ENCODE peak calls at places on chromosomes 1 and 21, in seven cellular contexts. One of them, this sample, is unnamed.

GRCh38 chr21:42392731-42393442 is 3.0 kb downstream of the TMPRSS3 start:
- DNase-seq in prostate gland: no peak
- DNase-seq in adrenal gland: no peak
- DNase-seq in tibial artery: no peak
- DNase-seq in WERI-Rb-1: no peak
- DNase-seq in stomach: no peak
- DNase-seq in cardiac muscle cell: no peak
- DNase-seq in this sample: peak; percentile 52

GRCh38 chr1:184023133-184023532 is 14.4 kb downstream of the COLGALT2 start:
- DNase-seq in prostate gland: no peak
- DNase-seq in adrenal gland: no peak
- DNase-seq in tibial artery: no peak
- DNase-seq in WERI-Rb-1: no peak
- DNase-seq in stomach: no peak
- DNase-seq in cardiac muscle cell: no peak
- DNase-seq in this sample: no peak

GRCh38 chr1:161013104-161013590 is 7.8 kb downstream of the F11R start:
- DNase-seq in prostate gland: no peak
- DNase-seq in adrenal gland: no peak
- DNase-seq in tibial artery: no peak
- DNase-seq in WERI-Rb-1: no peak
- DNase-seq in stomach: no peak
- DNase-seq in cardiac muscle cell: peak; percentile 62
- DNase-seq in this sample: peak; percentile 56

GRCh38 chr1:52706941-52707926 is 9.1 kb upstream of the COA7 start:
- DNase-seq in prostate gland: no peak
- DNase-seq in adrenal gland: peak; percentile 22
- DNase-seq in tibial artery: no peak
- DNase-seq in WERI-Rb-1: no peak
- DNase-seq in stomach: no peak
- DNase-seq in cardiac muscle cell: no peak
- DNase-seq in this sample: no peak

GRCh38 chr1:111141245-111141644 is 1.2 kb downstream of the CEPT1 start:
- DNase-seq in prostate gland: no peak
- DNase-seq in adrenal gland: no peak
- DNase-seq in tibial artery: no peak
- DNase-seq in WERI-Rb-1: no peak
- DNase-seq in stomach: no peak
- DNase-seq in cardiac muscle cell: no peak
- DNase-seq in this sample: no peak

GRCh38 chr1:242017580-242018233 is 18.8 kb upstream of the MAP1LC3C start:
- DNase-seq in prostate gland: peak; percentile 12
- DNase-seq in adrenal gland: peak; percentile 73
- DNase-seq in tibial artery: peak; percentile 38
- DNase-seq in WERI-Rb-1: peak; percentile 75
- DNase-seq in stomach: peak; percentile 39
- DNase-seq in cardiac muscle cell: peak; percentile 61
- DNase-seq in this sample: no peak

GRCh38 chr21:29343517-29343916 is 44.8 kb downstream of the BACH1 start:
- DNase-seq in prostate gland: no peak
- DNase-seq in adrenal gland: no peak
- DNase-seq in tibial artery: no peak
- DNase-seq in WERI-Rb-1: no peak
- DNase-seq in stomach: no peak
- DNase-seq in cardiac muscle cell: peak; percentile 43
- DNase-seq in this sample: peak; percentile 77

GRCh38 chr1:157781048-157781447 is 4.1 kb upstream of the FCRL2 start:
- DNase-seq in prostate gland: no peak
- DNase-seq in adrenal gland: no peak
- DNase-seq in tibial artery: no peak
- DNase-seq in WERI-Rb-1: no peak
- DNase-seq in stomach: no peak
- DNase-seq in cardiac muscle cell: no peak
- DNase-seq in this sample: no peak

GRCh38 chr21:8989883-8990325 is 1531.5 kb upstream of the TPTE start:
- DNase-seq in prostate gland: no peak
- DNase-seq in adrenal gland: no peak
- DNase-seq in tibial artery: no peak
- DNase-seq in WERI-Rb-1: no peak
- DNase-seq in stomach: no peak
- DNase-seq in cardiac muscle cell: no peak
- DNase-seq in this sample: no peak

GRCh38 chr1:181353526-181353925 is 129.8 kb upstream of the CACNA1E start:
- DNase-seq in prostate gland: no peak
- DNase-seq in adrenal gland: no peak
- DNase-seq in tibial artery: no peak
- DNase-seq in WERI-Rb-1: no peak
- DNase-seq in stomach: no peak
- DNase-seq in cardiac muscle cell: no peak
- DNase-seq in this sample: no peak

GRCh38 chr1:162855461-162856150 is 5.4 kb downstream of the CCDC190 start:
- DNase-seq in prostate gland: no peak
- DNase-seq in adrenal gland: no peak
- DNase-seq in tibial artery: no peak
- DNase-seq in WERI-Rb-1: no peak
- DNase-seq in stomach: no peak
- DNase-seq in cardiac muscle cell: no peak
- DNase-seq in this sample: peak; percentile 67

GRCh38 chr1:99264201-99265021 is at the start of gene PLPPR4:
- DNase-seq in prostate gland: no peak
- DNase-seq in adrenal gland: peak; percentile 38
- DNase-seq in tibial artery: peak; percentile 33
- DNase-seq in WERI-Rb-1: peak; percentile 63
- DNase-seq in stomach: peak; percentile 27
- DNase-seq in cardiac muscle cell: peak; percentile 30
- DNase-seq in this sample: peak; percentile 58

GRCh38 chr1:174713796-174714195 is 266.0 kb downstream of the GPR52 start:
- DNase-seq in prostate gland: no peak
- DNase-seq in adrenal gland: no peak
- DNase-seq in tibial artery: no peak
- DNase-seq in WERI-Rb-1: no peak
- DNase-seq in stomach: no peak
- DNase-seq in cardiac muscle cell: peak; percentile 2
- DNase-seq in this sample: no peak

GRCh38 chr1:32828341-32828740 is 10.9 kb downstream of the S100PBP start:
- DNase-seq in prostate gland: no peak
- DNase-seq in adrenal gland: no peak
- DNase-seq in tibial artery: no peak
- DNase-seq in WERI-Rb-1: no peak
- DNase-seq in stomach: no peak
- DNase-seq in cardiac muscle cell: peak; percentile 30
- DNase-seq in this sample: peak; percentile 11

GRCh38 chr1:235075121-235075954 is 53.3 kb downstream of the TOMM20 start:
- DNase-seq in prostate gland: peak; percentile 42
- DNase-seq in adrenal gland: peak; percentile 57
- DNase-seq in tibial artery: peak; percentile 74
- DNase-seq in WERI-Rb-1: no peak
- DNase-seq in stomach: peak; percentile 78
- DNase-seq in cardiac muscle cell: peak; percentile 85
- DNase-seq in this sample: peak; percentile 91

GRCh38 chr21:35226302-35226701 is 177.2 kb upstream of the RUNX1 start:
- DNase-seq in prostate gland: no peak
- DNase-seq in adrenal gland: no peak
- DNase-seq in tibial artery: no peak
- DNase-seq in WERI-Rb-1: no peak
- DNase-seq in stomach: peak; percentile 45
- DNase-seq in cardiac muscle cell: no peak
- DNase-seq in this sample: no peak

GRCh38 chr1:75539230-75540116 is 71.4 kb downstream of the SLC44A5 start:
- DNase-seq in prostate gland: no peak
- DNase-seq in adrenal gland: peak; percentile 66
- DNase-seq in tibial artery: no peak
- DNase-seq in WERI-Rb-1: no peak
- DNase-seq in stomach: no peak
- DNase-seq in cardiac muscle cell: peak; percentile 63
- DNase-seq in this sample: no peak

GRCh38 chr21:42025392-42026071 is 15.4 kb upstream of the ZBTB21 start:
- DNase-seq in prostate gland: no peak
- DNase-seq in adrenal gland: peak; percentile 90
- DNase-seq in tibial artery: no peak
- DNase-seq in WERI-Rb-1: no peak
- DNase-seq in stomach: no peak
- DNase-seq in cardiac muscle cell: peak; percentile 49
- DNase-seq in this sample: peak; percentile 82

GRCh38 chr1:227869851-227870305 is 54.4 kb downstream of the PRSS38 start:
- DNase-seq in prostate gland: no peak
- DNase-seq in adrenal gland: no peak
- DNase-seq in tibial artery: no peak
- DNase-seq in WERI-Rb-1: no peak
- DNase-seq in stomach: peak; percentile 21
- DNase-seq in cardiac muscle cell: no peak
- DNase-seq in this sample: no peak

GRCh38 chr1:2383576-2383975 is 7.8 kb downstream of the MORN1 start:
- DNase-seq in prostate gland: no peak
- DNase-seq in adrenal gland: no peak
- DNase-seq in tibial artery: no peak
- DNase-seq in WERI-Rb-1: no peak
- DNase-seq in stomach: no peak
- DNase-seq in cardiac muscle cell: no peak
- DNase-seq in this sample: no peak

GRCh38 chr1:248807067-248807737 is 18.5 kb downstream of the SH3BP5L start:
- DNase-seq in prostate gland: no peak
- DNase-seq in adrenal gland: peak; percentile 68
- DNase-seq in tibial artery: no peak
- DNase-seq in WERI-Rb-1: peak; percentile 70
- DNase-seq in stomach: peak; percentile 67
- DNase-seq in cardiac muscle cell: peak; percentile 62
- DNase-seq in this sample: no peak

GRCh38 chr1:15322648-15323350 is 75.8 kb downstream of the FHAD1 start:
- DNase-seq in prostate gland: no peak
- DNase-seq in adrenal gland: peak; percentile 90
- DNase-seq in tibial artery: no peak
- DNase-seq in WERI-Rb-1: peak; percentile 53
- DNase-seq in stomach: peak; percentile 55
- DNase-seq in cardiac muscle cell: no peak
- DNase-seq in this sample: peak; percentile 32

GRCh38 chr1:227903614-227904501 is 43.9 kb downstream of the WNT9A start:
- DNase-seq in prostate gland: no peak
- DNase-seq in adrenal gland: no peak
- DNase-seq in tibial artery: no peak
- DNase-seq in WERI-Rb-1: no peak
- DNase-seq in stomach: no peak
- DNase-seq in cardiac muscle cell: no peak
- DNase-seq in this sample: no peak

GRCh38 chr1:87226341-87226760 is 102.3 kb upstream of the LMO4 start:
- DNase-seq in prostate gland: peak; percentile 49
- DNase-seq in adrenal gland: peak; percentile 58
- DNase-seq in tibial artery: peak; percentile 67
- DNase-seq in WERI-Rb-1: no peak
- DNase-seq in stomach: peak; percentile 66
- DNase-seq in cardiac muscle cell: peak; percentile 99
- DNase-seq in this sample: peak; percentile 95
- H3K27ac ChIP-seq in prostate gland: no peak overlapping the region
- H3K27ac ChIP-seq in adrenal gland: peak overlapping the region; percentile 68
- H3K27ac ChIP-seq in tibial artery: peak overlapping the region; percentile 38
- H3K27ac ChIP-seq in WERI-Rb-1: no peak overlapping the region
- H3K27ac ChIP-seq in stomach: peak overlapping the region; percentile 20
- H3K27ac ChIP-seq in cardiac muscle cell: peak overlapping the region; percentile 54
- H3K27ac ChIP-seq in this sample: peak overlapping the region; percentile 93

GRCh38 chr1:217687511-217687910 is 56.4 kb downstream of the SPATA17 start:
- DNase-seq in prostate gland: no peak
- DNase-seq in adrenal gland: no peak
- DNase-seq in tibial artery: no peak
- DNase-seq in WERI-Rb-1: no peak
- DNase-seq in stomach: no peak
- DNase-seq in cardiac muscle cell: no peak
- DNase-seq in this sample: no peak
- H3K4me3 ChIP-seq in prostate gland: no peak overlapping the region
- H3K4me3 ChIP-seq in adrenal gland: no peak overlapping the region
- H3K4me3 ChIP-seq in tibial artery: no peak overlapping the region
- H3K4me3 ChIP-seq in WERI-Rb-1: no peak overlapping the region
- H3K4me3 ChIP-seq in stomach: no peak overlapping the region
- H3K4me3 ChIP-seq in cardiac muscle cell: no peak overlapping the region
- H3K4me3 ChIP-seq in this sample: no peak overlapping the region

DNA sequence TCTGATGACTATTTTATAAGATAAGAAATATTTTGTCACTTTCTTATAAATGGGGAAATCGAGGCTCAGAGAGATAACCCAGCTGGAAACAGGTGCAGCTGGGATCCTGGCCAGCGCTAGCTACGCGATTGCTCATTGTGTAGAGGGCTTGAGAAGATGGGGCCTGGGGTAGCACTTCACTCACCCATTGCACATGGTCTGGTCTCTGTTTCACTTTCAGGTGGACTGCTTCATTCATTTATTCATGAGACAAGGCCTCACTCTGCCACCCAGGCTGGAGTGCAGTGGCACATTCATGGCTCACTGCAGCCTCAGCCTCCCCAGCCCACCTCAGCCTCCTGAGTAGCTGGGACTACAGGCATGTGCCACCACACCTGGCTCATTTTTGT is 23.8 kb downstream of the UBE4B start:
- DNase-seq in prostate gland: no peak
- DNase-seq in adrenal gland: no peak
- DNase-seq in tibial artery: no peak
- DNase-seq in WERI-Rb-1: no peak
- DNase-seq in stomach: no peak
- DNase-seq in cardiac muscle cell: no peak
- DNase-seq in this sample: no peak
- H3K27ac ChIP-seq in prostate gland: peak overlapping the region; percentile 46
- H3K27ac ChIP-seq in adrenal gland: no peak overlapping the region
- H3K27ac ChIP-seq in tibial artery: peak overlapping the region; percentile 54
- H3K27ac ChIP-seq in WERI-Rb-1: no peak overlapping the region
- H3K27ac ChIP-seq in stomach: peak overlapping the region; percentile 18
- H3K27ac ChIP-seq in cardiac muscle cell: no peak overlapping the region
- H3K27ac ChIP-seq in this sample: peak overlapping the region; percentile 82

GRCh38 chr1:121546830-121547680 is 362.3 kb downstream of the SRGAP2C start:
- DNase-seq in prostate gland: peak; percentile 5
- DNase-seq in adrenal gland: no peak
- DNase-seq in tibial artery: no peak
- DNase-seq in WERI-Rb-1: no peak
- DNase-seq in stomach: no peak
- DNase-seq in cardiac muscle cell: no peak
- DNase-seq in this sample: no peak

GRCh38 chr1:121538943-121539575 is 354.3 kb downstream of the SRGAP2C start:
- DNase-seq in prostate gland: no peak
- DNase-seq in adrenal gland: no peak
- DNase-seq in tibial artery: no peak
- DNase-seq in WERI-Rb-1: no peak
- DNase-seq in stomach: no peak
- DNase-seq in cardiac muscle cell: no peak
- DNase-seq in this sample: no peak

GRCh38 chr1:121544500-121544899 is 359.7 kb downstream of the SRGAP2C start:
- DNase-seq in prostate gland: no peak
- DNase-seq in adrenal gland: no peak
- DNase-seq in tibial artery: no peak
- DNase-seq in WERI-Rb-1: no peak
- DNase-seq in stomach: no peak
- DNase-seq in cardiac muscle cell: no peak
- DNase-seq in this sample: no peak
- H3K4me3 ChIP-seq in prostate gland: no peak overlapping the region
- H3K4me3 ChIP-seq in adrenal gland: no peak overlapping the region
- H3K4me3 ChIP-seq in tibial artery: no peak overlapping the region
- H3K4me3 ChIP-seq in WERI-Rb-1: no peak overlapping the region
- H3K4me3 ChIP-seq in stomach: no peak overlapping the region
- H3K4me3 ChIP-seq in cardiac muscle cell: no peak overlapping the region
- H3K4me3 ChIP-seq in this sample: no peak overlapping the region

This sample was measured in SJSA1.